ENCODE peak calls at places on chromosomes 16 and 17, in six cellular contexts. One of them, this sample, is unnamed.

GRCh38 chr17:5705081-5705875 is 121.0 kb upstream of the NLRP1 start:
- DNase-seq in lung: no peak
- DNase-seq in IMR-90: peak
- DNase-seq in neural progenitor cell: peak
- DNase-seq in fibroblast of the aortic adventitia: peak
- DNase-seq in AG04449: no peak
- DNase-seq in this sample: no peak

GRCh38 chr17:79760197-79760906 is 17.6 kb upstream of the CBX2 start:
- DNase-seq in IMR-90: no peak
- DNase-seq in AG04449: no peak
- DNase-seq in lung: no peak
- DNase-seq in neural progenitor cell: no peak
- DNase-seq in fibroblast of the aortic adventitia: no peak
- DNase-seq in this sample: no peak

GRCh38 chr16:2691491-2692248 is 9.3 kb downstream of the KCTD5 start:
- DNase-seq in lung: no peak
- DNase-seq in AG04449: no peak
- DNase-seq in neural progenitor cell: no peak
- DNase-seq in IMR-90: no peak
- DNase-seq in fibroblast of the aortic adventitia: no peak
- DNase-seq in this sample: no peak

GRCh38 chr16:8173111-8173644 is 417.1 kb downstream of the TMEM114 start:
- DNase-seq in lung: peak
- DNase-seq in fibroblast of the aortic adventitia: peak
- DNase-seq in IMR-90: peak
- DNase-seq in neural progenitor cell: peak
- DNase-seq in AG04449: no peak
- DNase-seq in this sample: no peak

GRCh38 chr16:735982-736453 is 4.8 kb downstream of the CIAO3 start:
- DNase-seq in neural progenitor cell: no peak
- DNase-seq in AG04449: no peak
- DNase-seq in fibroblast of the aortic adventitia: no peak
- DNase-seq in IMR-90: no peak
- DNase-seq in lung: no peak
- DNase-seq in this sample: no peak

GRCh38 chr17:14923981-14924380 is 341.1 kb downstream of the PMP22 start:
- DNase-seq in lung: no peak
- DNase-seq in neural progenitor cell: no peak
- DNase-seq in fibroblast of the aortic adventitia: no peak
- DNase-seq in AG04449: no peak
- DNase-seq in IMR-90: peak
- DNase-seq in this sample: no peak

GRCh38 chr17:82051776-82052637 is at the start of the genes GPS1 and RFNG:
- DNase-seq in fibroblast of the aortic adventitia: peak
- DNase-seq in IMR-90: peak
- DNase-seq in neural progenitor cell: peak
- DNase-seq in lung: peak
- DNase-seq in AG04449: no peak
- DNase-seq in this sample: peak

GRCh38 chr17:28612936-28613872 is 781 bp downstream of the RSKR start:
- DNase-seq in fibroblast of the aortic adventitia: peak
- DNase-seq in IMR-90: peak
- DNase-seq in neural progenitor cell: peak
- DNase-seq in lung: no peak
- DNase-seq in AG04449: no peak
- DNase-seq in this sample: peak

GRCh38 chr16:3602320-3602653 is 9.1 kb downstream of the SLX4 start:
- DNase-seq in lung: no peak
- DNase-seq in IMR-90: no peak
- DNase-seq in neural progenitor cell: no peak
- DNase-seq in fibroblast of the aortic adventitia: no peak
- DNase-seq in AG04449: no peak
- DNase-seq in this sample: no peak

GRCh38 chr17:62792122-62792800 is 15.9 kb downstream of the MARCHF10 start:
- DNase-seq in IMR-90: peak
- DNase-seq in AG04449: peak
- DNase-seq in lung: no peak
- DNase-seq in fibroblast of the aortic adventitia: peak
- DNase-seq in neural progenitor cell: no peak
- DNase-seq in this sample: no peak

GRCh38 chr16:4347765-4348509 is 3.2 kb downstream of the PAM16 start:
- DNase-seq in IMR-90: no peak
- DNase-seq in lung: peak
- DNase-seq in fibroblast of the aortic adventitia: no peak
- DNase-seq in AG04449: no peak
- DNase-seq in neural progenitor cell: no peak
- DNase-seq in this sample: no peak

GRCh38 chr16:23959069-23959800 is 123.5 kb downstream of the PRKCB start:
- DNase-seq in IMR-90: no peak
- DNase-seq in AG04449: no peak
- DNase-seq in neural progenitor cell: no peak
- DNase-seq in fibroblast of the aortic adventitia: no peak
- DNase-seq in lung: no peak
- DNase-seq in this sample: no peak

GRCh38 chr16:64137976-64138375 is 983.9 kb downstream of the CDH11 start:
- DNase-seq in IMR-90: no peak
- DNase-seq in fibroblast of the aortic adventitia: no peak
- DNase-seq in AG04449: no peak
- DNase-seq in neural progenitor cell: no peak
- DNase-seq in lung: no peak
- DNase-seq in this sample: no peak

GRCh38 chr16:57999971-58000705 is at the start of gene ZNF319:
- DNase-seq in IMR-90: no peak
- DNase-seq in neural progenitor cell: peak
- DNase-seq in fibroblast of the aortic adventitia: no peak
- DNase-seq in AG04449: no peak
- DNase-seq in lung: no peak
- DNase-seq in this sample: no peak

GRCh38 chr16:58000706-58001676 is at the start of gene USB1:
- DNase-seq in lung: peak
- DNase-seq in IMR-90: peak
- DNase-seq in neural progenitor cell: peak
- DNase-seq in fibroblast of the aortic adventitia: peak
- DNase-seq in AG04449: no peak
- DNase-seq in this sample: peak

GRCh38 chr16:58002936-58003335 is 1.7 kb downstream of the USB1 start:
- DNase-seq in fibroblast of the aortic adventitia: no peak
- DNase-seq in lung: no peak
- DNase-seq in AG04449: no peak
- DNase-seq in IMR-90: no peak
- DNase-seq in neural progenitor cell: no peak
- DNase-seq in this sample: no peak

GRCh38 chr16:58001781-58002410 is 689 bp downstream of the USB1 start:
- DNase-seq in AG04449: no peak
- DNase-seq in neural progenitor cell: no peak
- DNase-seq in lung: no peak
- DNase-seq in fibroblast of the aortic adventitia: no peak
- DNase-seq in IMR-90: no peak
- DNase-seq in this sample: no peak

DNA sequence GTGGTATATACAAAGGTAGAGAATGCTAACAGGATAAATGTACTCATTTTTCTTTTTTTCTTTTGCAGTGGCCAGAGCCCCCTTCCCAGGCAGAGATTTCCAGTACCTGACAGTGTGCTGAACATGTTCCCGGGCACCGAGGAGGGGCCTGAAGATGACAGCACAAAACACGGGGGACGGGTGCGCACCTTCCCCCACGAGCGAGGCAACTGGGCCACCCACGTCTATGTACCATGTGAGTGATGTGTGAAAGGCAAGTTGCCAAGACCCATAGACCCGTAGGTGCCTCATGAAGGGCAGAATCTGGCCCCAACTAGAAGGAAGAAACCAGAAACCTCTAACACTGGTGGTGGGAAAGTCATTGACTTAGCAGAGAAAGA is 1.2 kb downstream of the USB1 start:
- DNase-seq in AG04449: no peak
- DNase-seq in fibroblast of the aortic adventitia: no peak
- DNase-seq in lung: no peak
- DNase-seq in neural progenitor cell: no peak
- DNase-seq in IMR-90: no peak
- DNase-seq in this sample: no peak
- H3K4me3 ChIP-seq in AG04449: no peak
- H3K4me3 ChIP-seq in fibroblast of the aortic adventitia: no peak
- H3K4me3 ChIP-seq in lung: no peak
- H3K4me3 ChIP-seq in neural progenitor cell: no peak
- H3K4me3 ChIP-seq in IMR-90: no peak
- H3K4me3 ChIP-seq in this sample: no peak

GRCh38 chr17:47850692-47851573 is at the start of gene SP6:
- DNase-seq in IMR-90: peak
- DNase-seq in AG04449: no peak
- DNase-seq in fibroblast of the aortic adventitia: peak
- DNase-seq in lung: peak
- DNase-seq in neural progenitor cell: peak
- DNase-seq in this sample: peak

GRCh38 chr17:47848198-47848513 is 2.8 kb downstream of the SP6 start:
- DNase-seq in IMR-90: no peak
- DNase-seq in fibroblast of the aortic adventitia: no peak
- DNase-seq in neural progenitor cell: peak
- DNase-seq in AG04449: no peak
- DNase-seq in lung: no peak
- DNase-seq in this sample: no peak

GRCh38 chr17:47852113-47852949 is 1.4 kb upstream of the SP6 start:
- DNase-seq in fibroblast of the aortic adventitia: peak
- DNase-seq in IMR-90: no peak
- DNase-seq in neural progenitor cell: no peak
- DNase-seq in AG04449: no peak
- DNase-seq in lung: no peak
- DNase-seq in this sample: no peak

GRCh38 chr17:47851764-47852112 is 775 bp upstream of the SP6 start:
- DNase-seq in IMR-90: no peak
- DNase-seq in lung: no peak
- DNase-seq in fibroblast of the aortic adventitia: no peak
- DNase-seq in AG04449: no peak
- DNase-seq in neural progenitor cell: peak
- DNase-seq in this sample: no peak

GRCh38 chr17:47850373-47850691 is 631 bp downstream of the SP6 start:
- DNase-seq in neural progenitor cell: no peak
- DNase-seq in AG04449: no peak
- DNase-seq in lung: no peak
- DNase-seq in IMR-90: no peak
- DNase-seq in fibroblast of the aortic adventitia: no peak
- DNase-seq in this sample: no peak
- H3K4me3 ChIP-seq in neural progenitor cell: peak
- H3K4me3 ChIP-seq in AG04449: no peak
- H3K4me3 ChIP-seq in lung: no peak
- H3K4me3 ChIP-seq in IMR-90: no peak
- H3K4me3 ChIP-seq in fibroblast of the aortic adventitia: no peak
- H3K4me3 ChIP-seq in this sample: peak

DNA sequence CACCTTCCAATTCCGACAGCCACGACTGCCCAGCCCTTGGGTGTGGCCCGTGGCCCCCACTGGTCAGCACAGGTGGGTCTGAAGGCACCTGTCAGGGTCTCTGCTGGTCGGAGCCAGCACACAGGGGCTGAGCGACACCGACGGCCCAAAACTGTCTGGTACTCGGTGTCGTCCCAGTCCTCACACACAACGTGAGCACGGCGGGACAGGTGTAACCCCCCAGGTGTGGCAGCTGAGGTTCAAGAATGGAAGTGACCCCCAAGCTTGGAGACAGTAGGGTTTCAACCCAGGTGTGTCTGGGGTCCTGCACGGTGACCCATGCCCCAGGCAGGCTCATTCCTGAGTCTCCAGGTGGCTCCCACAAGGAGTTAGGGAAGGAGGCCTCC is 1.0 kb downstream of the GALNS start:
- DNase-seq in fibroblast of the aortic adventitia: no peak
- DNase-seq in lung: no peak
- DNase-seq in neural progenitor cell: no peak
- DNase-seq in AG04449: no peak
- DNase-seq in IMR-90: no peak
- DNase-seq in this sample: no peak
- H3K4me3 ChIP-seq in fibroblast of the aortic adventitia: peak
- H3K4me3 ChIP-seq in lung: no peak
- H3K4me3 ChIP-seq in neural progenitor cell: peak
- H3K4me3 ChIP-seq in AG04449: peak
- H3K4me3 ChIP-seq in IMR-90: peak
- H3K4me3 ChIP-seq in this sample: no peak

DNA sequence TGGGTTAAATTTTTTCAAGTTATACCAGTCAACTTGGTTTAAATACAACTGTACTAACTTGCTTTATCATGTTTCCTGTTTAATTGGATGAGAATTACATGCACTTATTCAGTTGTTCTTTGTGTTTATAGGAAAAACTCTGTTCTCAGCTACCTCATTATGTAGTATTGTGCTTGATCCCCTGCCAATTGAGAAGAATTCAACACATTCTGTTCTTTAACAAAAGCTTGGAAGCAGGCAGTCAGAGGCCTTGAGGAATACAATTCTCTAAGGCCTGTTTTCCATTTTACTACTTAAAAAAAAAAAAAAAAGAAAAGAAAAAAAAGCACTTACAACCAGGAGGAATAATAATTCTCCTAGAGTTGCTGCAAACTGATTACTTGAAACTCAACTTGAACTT is 60.6 kb upstream of the CMIP start:
- DNase-seq in IMR-90: peak
- DNase-seq in fibroblast of the aortic adventitia: peak
- DNase-seq in lung: no peak
- DNase-seq in neural progenitor cell: peak
- DNase-seq in AG04449: no peak
- DNase-seq in this sample: no peak
- H3K4me3 ChIP-seq in IMR-90: no peak
- H3K4me3 ChIP-seq in fibroblast of the aortic adventitia: no peak
- H3K4me3 ChIP-seq in lung: no peak
- H3K4me3 ChIP-seq in neural progenitor cell: peak
- H3K4me3 ChIP-seq in AG04449: no peak
- H3K4me3 ChIP-seq in this sample: no peak

GRCh38 chr17:35795871-35796265 is 427 bp upstream of the MMP28 start:
- DNase-seq in IMR-90: no peak
- DNase-seq in lung: peak
- DNase-seq in neural progenitor cell: no peak
- DNase-seq in fibroblast of the aortic adventitia: no peak
- DNase-seq in AG04449: no peak
- DNase-seq in this sample: no peak
- H3K4me3 ChIP-seq in IMR-90: peak
- H3K4me3 ChIP-seq in lung: no peak
- H3K4me3 ChIP-seq in neural progenitor cell: peak
- H3K4me3 ChIP-seq in fibroblast of the aortic adventitia: peak
- H3K4me3 ChIP-seq in AG04449: peak
- H3K4me3 ChIP-seq in this sample: peak

DNA sequence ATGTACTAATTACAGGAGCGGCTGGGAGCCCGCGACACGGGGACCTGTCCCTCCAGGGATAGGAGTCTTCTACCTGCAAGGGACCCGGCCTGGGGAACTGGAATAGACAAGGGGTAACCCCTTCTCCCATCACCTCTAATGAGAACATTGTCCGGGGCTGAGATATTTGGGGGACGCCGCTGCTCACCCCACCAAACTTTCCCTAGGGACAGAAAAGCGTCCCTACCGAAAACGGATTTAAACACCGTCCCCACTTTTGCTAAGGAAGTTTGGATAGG is 3.4 kb upstream of the SOX9 start:
- DNase-seq in fibroblast of the aortic adventitia: no peak
- DNase-seq in neural progenitor cell: no peak
- DNase-seq in lung: no peak
- DNase-seq in IMR-90: no peak
- DNase-seq in AG04449: no peak
- DNase-seq in this sample: no peak
- H3K4me3 ChIP-seq in fibroblast of the aortic adventitia: no peak
- H3K4me3 ChIP-seq in neural progenitor cell: peak
- H3K4me3 ChIP-seq in lung: no peak
- H3K4me3 ChIP-seq in IMR-90: peak
- H3K4me3 ChIP-seq in AG04449: no peak
- H3K4me3 ChIP-seq in this sample: no peak

GRCh38 chr17:72123496-72123963 is 2.7 kb downstream of the SOX9 start:
- DNase-seq in lung: no peak
- DNase-seq in neural progenitor cell: no peak
- DNase-seq in AG04449: no peak
- DNase-seq in fibroblast of the aortic adventitia: no peak
- DNase-seq in IMR-90: no peak
- DNase-seq in this sample: no peak
- H3K4me3 ChIP-seq in lung: no peak
- H3K4me3 ChIP-seq in neural progenitor cell: peak
- H3K4me3 ChIP-seq in AG04449: no peak
- H3K4me3 ChIP-seq in fibroblast of the aortic adventitia: no peak
- H3K4me3 ChIP-seq in IMR-90: peak
- H3K4me3 ChIP-seq in this sample: no peak